ENCODE peak calls at places on chromosomes 3 and 15, in four cellular contexts. One of them, this sample, is unnamed.

GRCh38 chr15:40688932-40689799 is 5.8 kb upstream of the RAD51 start:
- DNase-seq in GM12878: no peak
- DNase-seq in K562: no peak
- DNase-seq in HepG2: no peak
- DNase-seq in this sample: no peak

GRCh38 chr15:62491642-62492041 is 326.6 kb upstream of the C2CD4B start:
- DNase-seq in GM12878: no peak
- DNase-seq in K562: no peak
- DNase-seq in HepG2: peak; percentile 22
- DNase-seq in this sample: no peak

GRCh38 chr3:126013742-126014141 is 44.8 kb downstream of the ROPN1B start:
- DNase-seq in GM12878: no peak
- DNase-seq in K562: no peak
- DNase-seq in HepG2: no peak
- DNase-seq in this sample: peak; percentile 24

GRCh38 chr3:54550216-54550977 is 377.5 kb downstream of the LRTM1 start:
- DNase-seq in GM12878: no peak
- DNase-seq in K562: no peak
- DNase-seq in HepG2: no peak
- DNase-seq in this sample: no peak

GRCh38 chr3:56753206-56753605 is 48.5 kb downstream of the ARHGEF3 start:
- DNase-seq in GM12878: peak; percentile 87
- DNase-seq in K562: no peak
- DNase-seq in HepG2: no peak
- DNase-seq in this sample: no peak

GRCh38 chr3:30984855-30985793 is 90.7 kb upstream of the GADL1 start:
- DNase-seq in GM12878: no peak
- DNase-seq in K562: no peak
- DNase-seq in HepG2: no peak
- DNase-seq in this sample: no peak

GRCh38 chr3:99843590-99844260 is 26.1 kb downstream of the CMSS1 start:
- DNase-seq in GM12878: no peak
- DNase-seq in K562: no peak
- DNase-seq in HepG2: no peak
- DNase-seq in this sample: no peak

GRCh38 chr15:63463030-63463429 is 41.4 kb upstream of the USP3 start:
- DNase-seq in GM12878: no peak
- DNase-seq in K562: no peak
- DNase-seq in HepG2: no peak
- DNase-seq in this sample: no peak

DNA sequence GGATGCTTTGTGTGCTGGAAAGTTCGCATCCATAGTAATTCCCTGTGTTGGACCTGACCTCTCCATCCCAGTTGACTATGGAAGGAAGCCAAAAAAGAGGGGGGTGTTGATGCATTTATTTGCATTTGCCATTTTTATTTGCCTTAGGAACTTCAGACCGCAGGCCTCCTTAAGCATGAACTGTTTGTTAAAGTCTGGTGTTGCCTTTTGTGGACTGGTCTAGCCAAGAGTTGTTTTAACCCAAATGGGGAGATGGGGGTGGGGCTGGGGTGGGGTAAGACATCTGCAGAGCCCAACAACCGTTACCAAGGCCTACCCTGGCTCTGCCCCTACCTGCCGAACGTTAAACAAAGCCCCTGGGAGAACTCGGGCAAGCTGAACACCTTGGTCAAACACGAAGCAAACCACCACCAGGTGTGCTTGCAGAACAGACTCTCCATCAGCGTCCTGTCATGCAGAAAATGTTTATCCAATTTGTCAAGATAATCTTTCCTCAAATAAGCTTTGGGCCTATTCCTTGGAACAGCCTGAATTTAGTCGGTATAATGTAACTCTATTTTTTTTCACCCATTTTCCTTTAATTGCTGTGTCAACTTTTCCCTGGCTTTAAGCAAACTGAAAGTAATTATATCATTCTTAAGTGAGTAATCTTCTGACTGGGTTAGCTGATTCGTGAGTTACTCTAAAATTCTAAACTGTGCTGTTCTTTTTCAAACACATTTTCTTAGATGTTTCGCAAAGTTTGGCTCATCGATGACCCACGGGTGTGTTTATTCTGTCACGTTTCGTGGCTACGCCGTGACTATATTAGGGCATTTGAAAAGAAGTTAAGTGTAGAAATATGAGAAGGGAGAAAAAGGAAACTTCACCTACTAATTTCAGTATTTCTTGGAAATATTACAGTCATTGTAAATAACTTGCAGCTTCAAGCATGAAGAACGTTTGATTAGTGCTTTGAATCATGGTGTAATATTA is 127.5 kb downstream of the SOX2 start:
- DNase-seq in GM12878: no peak
- DNase-seq in K562: no peak
- DNase-seq in HepG2: no peak
- DNase-seq in this sample: no peak
- TF ChIP-seq JUNB in GM12878: peak; percentile 36
- TF ChIP-seq JUNB in K562: no peak
- TF ChIP-seq JUNB in HepG2: no peak
- TF ChIP-seq JUNB in this sample: no peak

GRCh38 chr15:66692391-66692790 is 9.6 kb upstream of the SMAD6 start:
- DNase-seq in GM12878: no peak
- DNase-seq in K562: no peak
- DNase-seq in HepG2: no peak
- DNase-seq in this sample: no peak
- H3K27ac ChIP-seq in GM12878: peak overlapping the region; percentile 78
- H3K27ac ChIP-seq in K562: no peak overlapping the region
- H3K27ac ChIP-seq in HepG2: no peak overlapping the region
- H3K27ac ChIP-seq in this sample: no peak overlapping the region

DNA sequence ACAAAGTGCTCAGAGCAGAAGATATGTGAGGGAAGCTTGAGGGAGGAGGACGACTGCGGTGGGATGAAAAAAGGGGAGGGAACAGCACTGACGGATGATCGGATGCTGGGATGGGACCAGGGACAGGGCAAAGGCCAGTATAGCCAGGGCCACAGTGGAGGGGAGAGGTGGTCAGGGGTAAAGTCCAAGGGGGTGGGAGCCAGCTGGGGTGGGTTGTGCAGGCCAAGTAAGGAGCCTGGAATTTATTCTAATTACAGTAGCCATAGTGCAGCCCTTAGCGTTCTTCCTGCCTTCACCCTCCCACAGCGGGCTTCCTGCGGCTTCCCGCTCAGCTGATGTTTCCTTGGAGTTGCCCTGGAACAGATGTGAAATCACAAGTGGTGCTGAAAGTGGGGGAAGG is 7.6 kb upstream of the APEH start:
- DNase-seq in GM12878: no peak
- DNase-seq in K562: no peak
- DNase-seq in HepG2: peak; percentile 81
- DNase-seq in this sample: peak; percentile 42
- H2AFZ ChIP-seq in GM12878: no peak overlapping the region
- H2AFZ ChIP-seq in K562: no peak overlapping the region
- H2AFZ ChIP-seq in HepG2: no peak overlapping the region
- H2AFZ ChIP-seq in this sample: no peak overlapping the region

DNA sequence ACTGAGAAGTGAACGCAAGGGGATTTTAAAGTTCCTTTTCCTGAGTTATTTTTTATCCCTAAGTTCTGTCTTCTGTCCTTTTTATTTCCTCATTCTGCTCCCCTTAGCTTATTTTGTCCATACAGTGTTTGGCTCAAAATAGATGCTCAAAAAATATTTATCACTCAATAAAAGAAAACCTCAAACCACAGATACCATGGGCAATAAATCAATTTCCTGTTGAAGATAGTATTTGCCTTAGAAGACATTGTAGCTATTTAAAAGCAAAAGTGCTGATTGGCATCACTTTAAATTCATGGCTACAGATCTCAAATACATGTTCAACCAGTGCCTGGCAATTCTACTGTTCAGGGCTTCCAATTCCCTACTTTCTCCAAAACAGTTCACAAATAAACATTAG is 316.5 kb upstream of the ADAMTS9 start:
- DNase-seq in GM12878: no peak
- DNase-seq in K562: no peak
- DNase-seq in HepG2: no peak
- DNase-seq in this sample: no peak
- TF ChIP-seq JUNB in GM12878: no peak
- TF ChIP-seq JUNB in K562: no peak
- TF ChIP-seq JUNB in HepG2: no peak
- TF ChIP-seq JUNB in this sample: no peak

This sample was measured in GM23338.